ENCODE peak calls at places on chromosome 9, in eight cellular contexts. One of them, this sample, is unnamed.

GRCh38 chr9:137309368-137310189 is 7.5 kb upstream of the NRARP start:
- DNase-seq in K562: no peak
- DNase-seq in CD8-positive, alpha-beta memory T cell: no peak
- DNase-seq in aorta: no peak
- DNase-seq in BJ: no peak
- DNase-seq in neuronal stem cell: no peak
- DNase-seq in cardiac fibroblast: no peak
- DNase-seq in astrocyte of the spinal cord: no peak
- DNase-seq in this sample: peak; percentile 1

GRCh38 chr9:127174386-127175318 is 52.2 kb upstream of the ANGPTL2 start:
- DNase-seq in neuronal stem cell: no peak
- DNase-seq in CD8-positive, alpha-beta memory T cell: no peak
- DNase-seq in BJ: no peak
- DNase-seq in aorta: no peak
- DNase-seq in astrocyte of the spinal cord: no peak
- DNase-seq in K562: no peak
- DNase-seq in cardiac fibroblast: peak; percentile 37
- DNase-seq in this sample: no peak

GRCh38 chr9:123769723-123770122 is 160.2 kb downstream of the DENND1A start:
- DNase-seq in cardiac fibroblast: no peak
- DNase-seq in K562: no peak
- DNase-seq in BJ: no peak
- DNase-seq in CD8-positive, alpha-beta memory T cell: no peak
- DNase-seq in neuronal stem cell: no peak
- DNase-seq in aorta: no peak
- DNase-seq in astrocyte of the spinal cord: no peak
- DNase-seq in this sample: peak; percentile 16

GRCh38 chr9:78985084-78985738 is 586.6 kb upstream of the TLE4 start:
- DNase-seq in aorta: no peak
- DNase-seq in K562: no peak
- DNase-seq in BJ: no peak
- DNase-seq in CD8-positive, alpha-beta memory T cell: no peak
- DNase-seq in neuronal stem cell: no peak
- DNase-seq in astrocyte of the spinal cord: peak; percentile 60
- DNase-seq in cardiac fibroblast: peak; percentile 18
- DNase-seq in this sample: no peak

GRCh38 chr9:133050142-133050541 is 11.6 kb upstream of the CEL start:
- DNase-seq in CD8-positive, alpha-beta memory T cell: no peak
- DNase-seq in cardiac fibroblast: no peak
- DNase-seq in aorta: no peak
- DNase-seq in BJ: no peak
- DNase-seq in astrocyte of the spinal cord: peak; percentile 62
- DNase-seq in neuronal stem cell: no peak
- DNase-seq in K562: no peak
- DNase-seq in this sample: no peak

GRCh38 chr9:75616841-75617566 is 273.5 kb upstream of the PCSK5 start:
- DNase-seq in CD8-positive, alpha-beta memory T cell: no peak
- DNase-seq in K562: no peak
- DNase-seq in aorta: no peak
- DNase-seq in BJ: no peak
- DNase-seq in astrocyte of the spinal cord: no peak
- DNase-seq in cardiac fibroblast: no peak
- DNase-seq in neuronal stem cell: peak; percentile 59
- DNase-seq in this sample: peak; percentile 78

GRCh38 chr9:114682846-114683245 is 854 bp upstream of the TEX48 start:
- DNase-seq in BJ: no peak
- DNase-seq in cardiac fibroblast: no peak
- DNase-seq in astrocyte of the spinal cord: no peak
- DNase-seq in CD8-positive, alpha-beta memory T cell: no peak
- DNase-seq in aorta: no peak
- DNase-seq in K562: no peak
- DNase-seq in neuronal stem cell: no peak
- DNase-seq in this sample: no peak

GRCh38 chr9:105405514-105406131 is 42.2 kb upstream of the FSD1L start:
- DNase-seq in BJ: no peak
- DNase-seq in K562: no peak
- DNase-seq in neuronal stem cell: no peak
- DNase-seq in aorta: no peak
- DNase-seq in CD8-positive, alpha-beta memory T cell: peak; percentile 77
- DNase-seq in cardiac fibroblast: peak; percentile 18
- DNase-seq in astrocyte of the spinal cord: peak; percentile 56
- DNase-seq in this sample: peak; percentile 25

GRCh38 chr9:93072383-93072795 is 13.9 kb downstream of the SUSD3 start:
- DNase-seq in BJ: no peak
- DNase-seq in CD8-positive, alpha-beta memory T cell: no peak
- DNase-seq in K562: no peak
- DNase-seq in cardiac fibroblast: no peak
- DNase-seq in aorta: peak; percentile 67
- DNase-seq in astrocyte of the spinal cord: peak; percentile 54
- DNase-seq in neuronal stem cell: no peak
- DNase-seq in this sample: no peak

GRCh38 chr9:92476962-92477361 is 5.3 kb downstream of the ASPN start:
- DNase-seq in astrocyte of the spinal cord: no peak
- DNase-seq in CD8-positive, alpha-beta memory T cell: no peak
- DNase-seq in neuronal stem cell: no peak
- DNase-seq in cardiac fibroblast: no peak
- DNase-seq in K562: no peak
- DNase-seq in aorta: no peak
- DNase-seq in BJ: no peak
- DNase-seq in this sample: no peak

GRCh38 chr9:124011460-124012301 is at the start of gene LHX2:
- DNase-seq in astrocyte of the spinal cord: peak; percentile 55
- DNase-seq in neuronal stem cell: peak; percentile 96
- DNase-seq in BJ: peak; percentile 16
- DNase-seq in aorta: no peak
- DNase-seq in cardiac fibroblast: peak; percentile 81
- DNase-seq in CD8-positive, alpha-beta memory T cell: no peak
- DNase-seq in K562: peak; percentile 50
- DNase-seq in this sample: peak; percentile 98

GRCh38 chr9:36416870-36417269 is 16.8 kb upstream of the RNF38 start:
- DNase-seq in neuronal stem cell: no peak
- DNase-seq in aorta: no peak
- DNase-seq in cardiac fibroblast: no peak
- DNase-seq in K562: no peak
- DNase-seq in BJ: no peak
- DNase-seq in CD8-positive, alpha-beta memory T cell: no peak
- DNase-seq in astrocyte of the spinal cord: no peak
- DNase-seq in this sample: no peak

GRCh38 chr9:107782789-107783188 is 293.2 kb upstream of the KLF4 start:
- DNase-seq in astrocyte of the spinal cord: no peak
- DNase-seq in BJ: no peak
- DNase-seq in K562: no peak
- DNase-seq in aorta: no peak
- DNase-seq in CD8-positive, alpha-beta memory T cell: no peak
- DNase-seq in cardiac fibroblast: peak; percentile 12
- DNase-seq in neuronal stem cell: no peak
- DNase-seq in this sample: no peak

GRCh38 chr9:68876265-68876664 is 137.6 kb downstream of the PRKACG start:
- DNase-seq in cardiac fibroblast: no peak
- DNase-seq in aorta: no peak
- DNase-seq in neuronal stem cell: no peak
- DNase-seq in CD8-positive, alpha-beta memory T cell: no peak
- DNase-seq in K562: no peak
- DNase-seq in BJ: no peak
- DNase-seq in astrocyte of the spinal cord: no peak
- DNase-seq in this sample: no peak

GRCh38 chr9:79346350-79347020 is 225.3 kb upstream of the TLE4 start:
- DNase-seq in astrocyte of the spinal cord: peak; percentile 44
- DNase-seq in cardiac fibroblast: no peak
- DNase-seq in neuronal stem cell: no peak
- DNase-seq in aorta: no peak
- DNase-seq in CD8-positive, alpha-beta memory T cell: no peak
- DNase-seq in K562: no peak
- DNase-seq in BJ: no peak
- DNase-seq in this sample: no peak

GRCh38 chr9:117232991-117233390 is 181.9 kb downstream of the ASTN2 start:
- DNase-seq in aorta: no peak
- DNase-seq in astrocyte of the spinal cord: no peak
- DNase-seq in K562: no peak
- DNase-seq in CD8-positive, alpha-beta memory T cell: no peak
- DNase-seq in BJ: no peak
- DNase-seq in neuronal stem cell: no peak
- DNase-seq in cardiac fibroblast: no peak
- DNase-seq in this sample: no peak

GRCh38 chr9:34651876-34652602 is at the start of gene IL11RA:
- DNase-seq in aorta: peak; percentile 92
- DNase-seq in cardiac fibroblast: peak; percentile 89
- DNase-seq in astrocyte of the spinal cord: peak; percentile 80
- DNase-seq in CD8-positive, alpha-beta memory T cell: no peak
- DNase-seq in neuronal stem cell: peak; percentile 88
- DNase-seq in BJ: no peak
- DNase-seq in K562: peak; percentile 94
- DNase-seq in this sample: peak; percentile 95

GRCh38 chr9:22204240-22204639 is 195.1 kb upstream of the CDKN2B start:
- DNase-seq in astrocyte of the spinal cord: no peak
- DNase-seq in BJ: no peak
- DNase-seq in neuronal stem cell: no peak
- DNase-seq in cardiac fibroblast: no peak
- DNase-seq in CD8-positive, alpha-beta memory T cell: no peak
- DNase-seq in K562: no peak
- DNase-seq in aorta: no peak
- DNase-seq in this sample: no peak

GRCh38 chr9:103789686-103790085 is 304.4 kb upstream of the SMC2 start:
- DNase-seq in cardiac fibroblast: peak; percentile 45
- DNase-seq in neuronal stem cell: no peak
- DNase-seq in CD8-positive, alpha-beta memory T cell: no peak
- DNase-seq in aorta: no peak
- DNase-seq in K562: no peak
- DNase-seq in astrocyte of the spinal cord: peak; percentile 18
- DNase-seq in BJ: no peak
- DNase-seq in this sample: peak; percentile 16

GRCh38 chr9:115229496-115229895 is 111.5 kb upstream of the TNC start:
- DNase-seq in BJ: no peak
- DNase-seq in neuronal stem cell: no peak
- DNase-seq in astrocyte of the spinal cord: no peak
- DNase-seq in cardiac fibroblast: peak; percentile 34
- DNase-seq in CD8-positive, alpha-beta memory T cell: no peak
- DNase-seq in K562: no peak
- DNase-seq in aorta: no peak
- DNase-seq in this sample: no peak

GRCh38 chr9:96113045-96113444 is 188.9 kb downstream of the HSD17B3 start:
- DNase-seq in K562: no peak
- DNase-seq in neuronal stem cell: no peak
- DNase-seq in astrocyte of the spinal cord: no peak
- DNase-seq in BJ: no peak
- DNase-seq in cardiac fibroblast: no peak
- DNase-seq in aorta: no peak
- DNase-seq in CD8-positive, alpha-beta memory T cell: no peak
- DNase-seq in this sample: no peak

GRCh38 chr9:135926402-135927194 is 19.3 kb upstream of the CAMSAP1 start:
- DNase-seq in cardiac fibroblast: peak; percentile 78
- DNase-seq in neuronal stem cell: no peak
- DNase-seq in aorta: peak; percentile 84
- DNase-seq in CD8-positive, alpha-beta memory T cell: peak; percentile 53
- DNase-seq in K562: no peak
- DNase-seq in astrocyte of the spinal cord: peak; percentile 84
- DNase-seq in BJ: peak; percentile 49
- DNase-seq in this sample: no peak

DNA sequence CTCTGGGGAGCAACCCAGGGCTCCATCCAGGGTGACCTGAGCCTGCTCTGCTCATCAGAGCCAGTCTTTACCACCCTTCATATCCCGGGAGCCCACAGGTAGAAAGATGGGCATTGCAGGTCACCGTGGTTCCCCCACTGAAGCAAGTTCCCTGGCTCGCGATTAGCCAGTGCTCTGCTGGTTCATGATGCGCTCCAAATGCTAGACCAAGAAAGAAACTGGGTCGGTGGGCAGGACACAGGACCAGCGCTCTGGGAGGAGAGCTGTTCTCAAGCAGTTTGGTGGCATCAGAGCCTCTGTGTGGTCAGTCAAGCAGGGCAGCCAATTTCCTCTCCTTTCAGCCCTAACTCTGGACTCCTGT is 156.5 kb downstream of the RGS3 start:
- DNase-seq in aorta: no peak
- DNase-seq in astrocyte of the spinal cord: no peak
- DNase-seq in CD8-positive, alpha-beta memory T cell: no peak
- DNase-seq in cardiac fibroblast: no peak
- DNase-seq in neuronal stem cell: no peak
- DNase-seq in K562: no peak
- DNase-seq in BJ: no peak
- DNase-seq in this sample: no peak
- H3K4me3 ChIP-seq in aorta: no peak overlapping the region
- H3K4me3 ChIP-seq in astrocyte of the spinal cord: no peak overlapping the region
- H3K4me3 ChIP-seq in CD8-positive, alpha-beta memory T cell: no peak overlapping the region
- H3K4me3 ChIP-seq in cardiac fibroblast: no peak overlapping the region
- H3K4me3 ChIP-seq in neuronal stem cell: no peak overlapping the region
- H3K4me3 ChIP-seq in K562: no peak overlapping the region
- H3K4me3 ChIP-seq in BJ: no peak overlapping the region
- H3K4me3 ChIP-seq in this sample: no peak overlapping the region

GRCh38 chr9:4638968-4639367 is 23.1 kb upstream of the PLPP6 start:
- DNase-seq in BJ: no peak
- DNase-seq in cardiac fibroblast: no peak
- DNase-seq in aorta: no peak
- DNase-seq in K562: no peak
- DNase-seq in neuronal stem cell: no peak
- DNase-seq in astrocyte of the spinal cord: no peak
- DNase-seq in CD8-positive, alpha-beta memory T cell: no peak
- DNase-seq in this sample: no peak
- H3K4me3 ChIP-seq in BJ: no peak overlapping the region
- H3K4me3 ChIP-seq in cardiac fibroblast: no peak overlapping the region
- H3K4me3 ChIP-seq in aorta: no peak overlapping the region
- H3K4me3 ChIP-seq in K562: no peak overlapping the region
- H3K4me3 ChIP-seq in neuronal stem cell: no peak overlapping the region
- H3K4me3 ChIP-seq in astrocyte of the spinal cord: no peak overlapping the region
- H3K4me3 ChIP-seq in CD8-positive, alpha-beta memory T cell: no peak overlapping the region
- H3K4me3 ChIP-seq in this sample: no peak overlapping the region

GRCh38 chr9:125889524-125890473 is 142.6 kb downstream of the PBX3 start:
- DNase-seq in CD8-positive, alpha-beta memory T cell: peak; percentile 50
- DNase-seq in aorta: no peak
- DNase-seq in BJ: no peak
- DNase-seq in cardiac fibroblast: peak; percentile 71
- DNase-seq in astrocyte of the spinal cord: peak; percentile 57
- DNase-seq in K562: no peak
- DNase-seq in neuronal stem cell: peak; percentile 54
- DNase-seq in this sample: peak; percentile 80
- H3K4me3 ChIP-seq in CD8-positive, alpha-beta memory T cell: peak overlapping the region; percentile 57
- H3K4me3 ChIP-seq in aorta: peak overlapping the region; percentile 41
- H3K4me3 ChIP-seq in BJ: peak overlapping the region; percentile 50
- H3K4me3 ChIP-seq in cardiac fibroblast: peak overlapping the region; percentile 49
- H3K4me3 ChIP-seq in astrocyte of the spinal cord: peak overlapping the region; percentile 49
- H3K4me3 ChIP-seq in K562: no peak overlapping the region
- H3K4me3 ChIP-seq in neuronal stem cell: peak overlapping the region; percentile 82
- H3K4me3 ChIP-seq in this sample: peak overlapping the region; percentile 69

DNA sequence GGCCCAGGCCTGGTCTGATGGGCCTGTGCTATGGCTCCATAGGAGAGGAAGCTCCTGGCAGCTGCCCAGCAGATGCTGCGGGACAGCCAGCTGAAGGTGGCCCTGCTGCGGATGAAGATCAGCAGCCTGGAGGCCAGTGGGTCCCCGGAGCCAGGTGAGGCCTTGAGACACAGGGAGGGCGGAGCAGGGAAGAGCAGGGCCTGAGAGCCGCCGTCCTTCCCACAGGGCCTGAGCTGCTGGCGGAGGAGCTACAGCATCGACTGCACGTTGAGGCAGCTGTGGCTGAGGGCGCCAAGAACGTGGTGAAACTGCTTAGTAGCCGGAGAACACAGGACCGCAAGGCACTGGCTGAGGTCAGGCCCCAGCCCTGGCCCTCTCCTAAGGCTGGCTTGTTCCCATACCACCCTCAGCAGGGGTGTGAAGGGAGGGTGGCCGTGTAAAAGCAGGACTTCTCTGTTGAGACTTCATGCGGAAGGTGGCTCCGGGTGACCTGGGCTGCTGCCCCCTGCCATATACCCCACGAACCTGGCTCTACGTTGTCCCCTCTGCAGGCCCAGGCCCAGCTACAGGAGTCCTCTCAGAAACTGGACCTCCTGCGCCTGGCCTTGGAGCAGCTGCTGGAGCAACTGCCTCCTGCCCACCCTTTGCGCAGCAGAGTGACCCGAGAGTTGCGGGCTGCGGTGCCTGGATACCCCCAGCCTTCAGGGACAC is 4.5 kb downstream of the PKN3 start:
- DNase-seq in BJ: no peak
- DNase-seq in cardiac fibroblast: no peak
- DNase-seq in neuronal stem cell: no peak
- DNase-seq in CD8-positive, alpha-beta memory T cell: peak; percentile 41
- DNase-seq in astrocyte of the spinal cord: no peak
- DNase-seq in aorta: peak; percentile 35
- DNase-seq in K562: no peak
- DNase-seq in this sample: no peak
- H3K4me3 ChIP-seq in BJ: no peak overlapping the region
- H3K4me3 ChIP-seq in cardiac fibroblast: no peak overlapping the region
- H3K4me3 ChIP-seq in neuronal stem cell: no peak overlapping the region
- H3K4me3 ChIP-seq in CD8-positive, alpha-beta memory T cell: no peak overlapping the region
- H3K4me3 ChIP-seq in astrocyte of the spinal cord: no peak overlapping the region
- H3K4me3 ChIP-seq in aorta: no peak overlapping the region
- H3K4me3 ChIP-seq in K562: no peak overlapping the region
- H3K4me3 ChIP-seq in this sample: no peak overlapping the region

This sample was measured in neural progenitor cell.